ENCODE peak calls at places on chromosomes 7 and 10, in ten cellular contexts. One of them, this sample, is unnamed.

GRCh38 chr7:157929671-157930070 is 592.9 kb downstream of the DNAJB6 start:
- DNase-seq in SK-N-SH: no peak
- DNase-seq in fibroblast of gingiva: no peak
- DNase-seq in H4: no peak
- DNase-seq in AG08396: no peak
- DNase-seq in stimulated activated CD4-positive, alpha-beta T cell treated with anti-CD3 and anti-CD28 coated beads, Interleukin-1b, Interleukin-23, amount 100 ng/mL, for 1 hour: no peak
- DNase-seq in HFFc6: no peak
- DNase-seq in lower lobe of right lung: no peak
- DNase-seq in PC-3: no peak
- DNase-seq in kidney epithelial cell: no peak
- DNase-seq in this sample: no peak

GRCh38 chr7:27970350-27970749 is 210.2 kb downstream of the JAZF1 start:
- DNase-seq in SK-N-SH: no peak
- DNase-seq in fibroblast of gingiva: no peak
- DNase-seq in H4: no peak
- DNase-seq in AG08396: no peak
- DNase-seq in stimulated activated CD4-positive, alpha-beta T cell treated with anti-CD3 and anti-CD28 coated beads, Interleukin-1b, Interleukin-23, amount 100 ng/mL, for 1 hour: no peak
- DNase-seq in HFFc6: no peak
- DNase-seq in lower lobe of right lung: no peak
- DNase-seq in PC-3: no peak
- DNase-seq in kidney epithelial cell: no peak
- DNase-seq in this sample: no peak

GRCh38 chr10:6513509-6513908 is 66.6 kb downstream of the PRKCQ start:
- DNase-seq in SK-N-SH: no peak
- DNase-seq in fibroblast of gingiva: no peak
- DNase-seq in H4: no peak
- DNase-seq in AG08396: no peak
- DNase-seq in stimulated activated CD4-positive, alpha-beta T cell treated with anti-CD3 and anti-CD28 coated beads, Interleukin-1b, Interleukin-23, amount 100 ng/mL, for 1 hour: no peak
- DNase-seq in HFFc6: no peak
- DNase-seq in lower lobe of right lung: no peak
- DNase-seq in PC-3: no peak
- DNase-seq in kidney epithelial cell: no peak
- DNase-seq in this sample: no peak

GRCh38 chr7:103048833-103049232 is 25.8 kb downstream of the FBXL13 start:
- DNase-seq in SK-N-SH: no peak
- DNase-seq in fibroblast of gingiva: no peak
- DNase-seq in H4: no peak
- DNase-seq in AG08396: no peak
- DNase-seq in stimulated activated CD4-positive, alpha-beta T cell treated with anti-CD3 and anti-CD28 coated beads, Interleukin-1b, Interleukin-23, amount 100 ng/mL, for 1 hour: no peak
- DNase-seq in HFFc6: no peak
- DNase-seq in lower lobe of right lung: no peak
- DNase-seq in PC-3: peak
- DNase-seq in kidney epithelial cell: no peak
- DNase-seq in this sample: no peak

GRCh38 chr7:155298834-155299538 is 1.3 kb downstream of the INSIG1 start:
- DNase-seq in SK-N-SH: peak
- DNase-seq in fibroblast of gingiva: peak
- DNase-seq in H4: peak
- DNase-seq in AG08396: peak
- DNase-seq in stimulated activated CD4-positive, alpha-beta T cell treated with anti-CD3 and anti-CD28 coated beads, Interleukin-1b, Interleukin-23, amount 100 ng/mL, for 1 hour: peak
- DNase-seq in HFFc6: peak
- DNase-seq in lower lobe of right lung: peak
- DNase-seq in PC-3: peak
- DNase-seq in kidney epithelial cell: peak
- DNase-seq in this sample: peak

GRCh38 chr7:130273863-130274262 is 7.2 kb downstream of the CPA2 start:
- DNase-seq in SK-N-SH: no peak
- DNase-seq in fibroblast of gingiva: peak
- DNase-seq in H4: no peak
- DNase-seq in AG08396: peak
- DNase-seq in stimulated activated CD4-positive, alpha-beta T cell treated with anti-CD3 and anti-CD28 coated beads, Interleukin-1b, Interleukin-23, amount 100 ng/mL, for 1 hour: no peak
- DNase-seq in HFFc6: no peak
- DNase-seq in lower lobe of right lung: no peak
- DNase-seq in PC-3: no peak
- DNase-seq in kidney epithelial cell: no peak
- DNase-seq in this sample: peak

GRCh38 chr10:22368976-22369375 is 23.7 kb downstream of the SPAG6 start:
- DNase-seq in SK-N-SH: no peak
- DNase-seq in fibroblast of gingiva: no peak
- DNase-seq in H4: no peak
- DNase-seq in AG08396: no peak
- DNase-seq in stimulated activated CD4-positive, alpha-beta T cell treated with anti-CD3 and anti-CD28 coated beads, Interleukin-1b, Interleukin-23, amount 100 ng/mL, for 1 hour: no peak
- DNase-seq in HFFc6: no peak
- DNase-seq in lower lobe of right lung: no peak
- DNase-seq in PC-3: no peak
- DNase-seq in kidney epithelial cell: no peak
- DNase-seq in this sample: peak

GRCh38 chr10:111756541-111757061 is 427.0 kb downstream of the GPAM start:
- DNase-seq in SK-N-SH: peak
- DNase-seq in fibroblast of gingiva: peak
- DNase-seq in H4: peak
- DNase-seq in AG08396: no peak
- DNase-seq in stimulated activated CD4-positive, alpha-beta T cell treated with anti-CD3 and anti-CD28 coated beads, Interleukin-1b, Interleukin-23, amount 100 ng/mL, for 1 hour: no peak
- DNase-seq in HFFc6: no peak
- DNase-seq in lower lobe of right lung: peak
- DNase-seq in PC-3: peak
- DNase-seq in kidney epithelial cell: peak
- DNase-seq in this sample: peak

GRCh38 chr7:108419961-108420360 is 36.3 kb downstream of the NRCAM start:
- DNase-seq in SK-N-SH: no peak
- DNase-seq in fibroblast of gingiva: peak
- DNase-seq in H4: no peak
- DNase-seq in AG08396: no peak
- DNase-seq in stimulated activated CD4-positive, alpha-beta T cell treated with anti-CD3 and anti-CD28 coated beads, Interleukin-1b, Interleukin-23, amount 100 ng/mL, for 1 hour: no peak
- DNase-seq in HFFc6: no peak
- DNase-seq in lower lobe of right lung: no peak
- DNase-seq in PC-3: no peak
- DNase-seq in kidney epithelial cell: no peak
- DNase-seq in this sample: no peak

GRCh38 chr7:151607464-151607867 is 87.8 kb upstream of the RHEB start:
- DNase-seq in SK-N-SH: no peak
- DNase-seq in fibroblast of gingiva: no peak
- DNase-seq in H4: peak
- DNase-seq in AG08396: peak
- DNase-seq in stimulated activated CD4-positive, alpha-beta T cell treated with anti-CD3 and anti-CD28 coated beads, Interleukin-1b, Interleukin-23, amount 100 ng/mL, for 1 hour: no peak
- DNase-seq in HFFc6: no peak
- DNase-seq in lower lobe of right lung: no peak
- DNase-seq in PC-3: peak
- DNase-seq in kidney epithelial cell: no peak
- DNase-seq in this sample: no peak

GRCh38 chr7:106126170-106126938 is 14.2 kb upstream of the SYPL1 start:
- DNase-seq in SK-N-SH: no peak
- DNase-seq in fibroblast of gingiva: peak
- DNase-seq in H4: peak
- DNase-seq in AG08396: peak
- DNase-seq in stimulated activated CD4-positive, alpha-beta T cell treated with anti-CD3 and anti-CD28 coated beads, Interleukin-1b, Interleukin-23, amount 100 ng/mL, for 1 hour: no peak
- DNase-seq in HFFc6: peak
- DNase-seq in lower lobe of right lung: no peak
- DNase-seq in PC-3: peak
- DNase-seq in kidney epithelial cell: no peak
- DNase-seq in this sample: no peak

GRCh38 chr10:30828227-30828626 is 198.7 kb upstream of the LYZL2 start:
- DNase-seq in SK-N-SH: no peak
- DNase-seq in fibroblast of gingiva: no peak
- DNase-seq in H4: no peak
- DNase-seq in AG08396: no peak
- DNase-seq in stimulated activated CD4-positive, alpha-beta T cell treated with anti-CD3 and anti-CD28 coated beads, Interleukin-1b, Interleukin-23, amount 100 ng/mL, for 1 hour: no peak
- DNase-seq in HFFc6: no peak
- DNase-seq in lower lobe of right lung: no peak
- DNase-seq in PC-3: no peak
- DNase-seq in kidney epithelial cell: no peak
- DNase-seq in this sample: no peak

GRCh38 chr10:80530251-80530650 is 7.5 kb upstream of the SH2D4B start:
- DNase-seq in SK-N-SH: peak
- DNase-seq in fibroblast of gingiva: peak
- DNase-seq in H4: peak
- DNase-seq in AG08396: peak
- DNase-seq in stimulated activated CD4-positive, alpha-beta T cell treated with anti-CD3 and anti-CD28 coated beads, Interleukin-1b, Interleukin-23, amount 100 ng/mL, for 1 hour: no peak
- DNase-seq in HFFc6: peak
- DNase-seq in lower lobe of right lung: no peak
- DNase-seq in PC-3: no peak
- DNase-seq in kidney epithelial cell: no peak
- DNase-seq in this sample: no peak

GRCh38 chr10:68087338-68088029 is 12.4 kb upstream of the HERC4 start:
- DNase-seq in SK-N-SH: no peak
- DNase-seq in fibroblast of gingiva: peak
- DNase-seq in H4: no peak
- DNase-seq in AG08396: no peak
- DNase-seq in stimulated activated CD4-positive, alpha-beta T cell treated with anti-CD3 and anti-CD28 coated beads, Interleukin-1b, Interleukin-23, amount 100 ng/mL, for 1 hour: no peak
- DNase-seq in HFFc6: no peak
- DNase-seq in lower lobe of right lung: no peak
- DNase-seq in PC-3: peak
- DNase-seq in kidney epithelial cell: no peak
- DNase-seq in this sample: no peak

GRCh38 chr7:112248598-112248997 is 42.1 kb downstream of the ZNF277 start:
- DNase-seq in SK-N-SH: no peak
- DNase-seq in fibroblast of gingiva: no peak
- DNase-seq in H4: no peak
- DNase-seq in AG08396: no peak
- DNase-seq in stimulated activated CD4-positive, alpha-beta T cell treated with anti-CD3 and anti-CD28 coated beads, Interleukin-1b, Interleukin-23, amount 100 ng/mL, for 1 hour: no peak
- DNase-seq in HFFc6: no peak
- DNase-seq in lower lobe of right lung: no peak
- DNase-seq in PC-3: no peak
- DNase-seq in kidney epithelial cell: no peak
- DNase-seq in this sample: no peak

This sample was measured in G401.